ENCODE peak calls at places on chromosomes 12 and 14, in six cellular contexts. M is ELF-1; I is activated T-helper 1 cell treated with anti-CD3 and anti-CD28 coated beads, Interleukin-2, amount 50 U/mL, for 16 hours; L is GM18507; T is dorsolateral prefrontal cortex; C is ecto neural progenitor cell. S is an unnamed sample.

GRCh38 chr12:87931764-87932163 is 97.4 kb downstream of the C12orf50 start:
- DNase-seq in M (no peak), I (no peak), L (no peak), T (no peak), C (no peak), S (no peak)

GRCh38 chr14:32576088-32576795 is 247.1 kb downstream of the AKAP6 start:
- DNase-seq in M (no peak), I (no peak), L (no peak), T (peak), C (no peak), S (peak)

GRCh38 chr12:103350116-103350515 is 145.7 kb downstream of the C12orf42 start:
- DNase-seq in M (no peak), I (no peak), L (no peak), T (no peak), C (no peak), S (no peak)

GRCh38 chr14:102044566-102044965 is 42.3 kb downstream of the HSP90AA1 start:
- DNase-seq in M (no peak), I (no peak), L (no peak), T (no peak), C (no peak), S (no peak)

GRCh38 chr14:64755661-64756265 is 51.5 kb downstream of the PLEKHG3 start:
- DNase-seq in M (no peak), I (peak), L (no peak), T (no peak), C (no peak), S (no peak)

GRCh38 chr14:37167151-37168047 is 5.0 kb downstream of the SLC25A21 start:
- DNase-seq in M (no peak), I (no peak), L (no peak), T (no peak), C (no peak), S (no peak)

GRCh38 chr12:64042901-64043300 is 179.2 kb downstream of the KICS2 start:
- DNase-seq in M (no peak), I (no peak), L (no peak), T (no peak), C (no peak), S (no peak)

GRCh38 chr12:57630891-57631433 is 2.0 kb downstream of the B4GALNT1 start:
- DNase-seq in M (no peak), I (no peak), L (no peak), T (no peak), C (peak), S (no peak)

GRCh38 chr14:85313801-85314207 is 216.1 kb upstream of the FLRT2 start:
- DNase-seq in M (no peak), I (no peak), L (no peak), T (no peak), C (no peak), S (no peak)

GRCh38 chr14:104588066-104588857 is 8.7 kb downstream of the C14orf180 start:
- DNase-seq in M (no peak), I (no peak), L (no peak), T (no peak), C (no peak), S (no peak)

S was measured in MM.1S.